ENCODE peak calls at places on chromosomes 6 and 20, in ten cellular contexts. T, A, H, P, N, E, L, I, S and X are unnamed samples.

GRCh38 chr20:51393566-51393965 is 149.0 kb downstream of the NFATC2 start:
- DNase-seq in T (no peak), A (no peak), H (no peak), P (no peak), N (no peak), E (no peak), L (no peak), I (no peak), S (no peak), X (no peak)

GRCh38 chr6:155030148-155030720 is 35.1 kb downstream of the TIAM2 start:
- DNase-seq in T (no peak), A (peak), H (no peak), P (no peak), N (no peak), E (no peak), L (peak), I (no peak), S (no peak), X (no peak)

GRCh38 chr20:25012616-25013189 is 20.2 kb upstream of the APMAP start:
- DNase-seq in T (no peak), A (no peak), H (no peak), P (no peak), N (no peak), E (no peak), L (no peak), I (no peak), S (no peak), X (no peak)

GRCh38 chr6:20953019-20953418 is 418.8 kb downstream of the CDKAL1 start:
- DNase-seq in T (no peak), A (no peak), H (no peak), P (no peak), N (no peak), E (no peak), L (no peak), I (no peak), S (no peak), X (no peak)

GRCh38 chr20:57397693-57398108 is 6.5 kb downstream of the RBM38 start:
- DNase-seq in T (no peak), A (no peak), H (no peak), P (no peak), N (no peak), E (no peak), L (no peak), I (no peak), S (no peak), X (peak)

GRCh38 chr6:151765444-151765886 is 42.0 kb upstream of the ESR1 start:
- DNase-seq in T (no peak), A (peak), H (peak), P (peak), N (peak), E (peak), L (peak), I (peak), S (no peak), X (no peak)

GRCh38 chr6:163406830-163407229 is 7.7 kb upstream of the QKI start:
- DNase-seq in T (no peak), A (no peak), H (no peak), P (no peak), N (no peak), E (no peak), L (no peak), I (no peak), S (no peak), X (no peak)

GRCh38 chr6:146546440-146546839 is 2.8 kb downstream of the RAB32 start:
- DNase-seq in T (no peak), A (peak), H (no peak), P (no peak), N (peak), E (no peak), L (peak), I (peak), S (no peak), X (no peak)

GRCh38 chr6:80454197-80454596 is 347.7 kb downstream of the BCKDHB start:
- DNase-seq in T (no peak), A (peak), H (no peak), P (no peak), N (peak), E (no peak), L (peak), I (peak), S (no peak), X (no peak)

GRCh38 chr6:114144887-114145851 is 174.2 kb upstream of the HDAC2 start:
- DNase-seq in T (no peak), A (no peak), H (no peak), P (no peak), N (no peak), E (no peak), L (no peak), I (no peak), S (no peak), X (no peak)

GRCh38 chr6:126156973-126157372 is 170.6 kb downstream of the TRMT11 start:
- DNase-seq in T (no peak), A (no peak), H (no peak), P (no peak), N (no peak), E (no peak), L (no peak), I (no peak), S (no peak), X (no peak)

GRCh38 chr6:116370717-116371383 is at the start of gene DSE:
- DNase-seq in T (peak), A (peak), H (peak), P (peak), N (peak), E (peak), L (peak), I (peak), S (peak), X (peak)

GRCh38 chr6:74870403-74870802 is 335.4 kb downstream of the COL12A1 start:
- DNase-seq in T (no peak), A (peak), H (no peak), P (no peak), N (no peak), E (no peak), L (peak), I (no peak), S (no peak), X (no peak)

GRCh38 chr6:28117386-28118050 is 6.9 kb upstream of the ZSCAN16 start:
- DNase-seq in T (no peak), A (peak), H (no peak), P (no peak), N (peak), E (no peak), L (no peak), I (no peak), S (no peak), X (no peak)

GRCh38 chr6:25617997-25618396 is 34.0 kb upstream of the SCGN start:
- DNase-seq in T (no peak), A (no peak), H (no peak), P (no peak), N (no peak), E (no peak), L (no peak), I (no peak), S (no peak), X (no peak)

GRCh38 chr6:111625511-111626331 is 20.0 kb upstream of the TRAF3IP2 start:
- DNase-seq in T (no peak), A (peak), H (no peak), P (peak), N (no peak), E (no peak), L (peak), I (peak), S (no peak), X (no peak)

GRCh38 chr6:136660727-136661126 is 110.5 kb upstream of the MAP7 start:
- DNase-seq in T (no peak), A (no peak), H (no peak), P (no peak), N (no peak), E (no peak), L (no peak), I (no peak), S (no peak), X (no peak)

GRCh38 chr6:146905313-146905712 is 298.9 kb upstream of the STXBP5 start:
- DNase-seq in T (no peak), A (peak), H (no peak), P (no peak), N (peak), E (no peak), L (peak), I (peak), S (no peak), X (no peak)

GRCh38 chr20:14214046-14214445 is 123.4 kb downstream of the FLRT3 start:
- DNase-seq in T (no peak), A (peak), H (no peak), P (no peak), N (no peak), E (no peak), L (no peak), I (no peak), S (no peak), X (no peak)

GRCh38 chr6:20200761-20201160 is 11.5 kb downstream of the MBOAT1 start:
- DNase-seq in T (no peak), A (no peak), H (no peak), P (peak), N (no peak), E (no peak), L (no peak), I (no peak), S (no peak), X (no peak)

GRCh38 chr6:41071501-41071922 is 644 bp downstream of the OARD1 start:
- DNase-seq in T (no peak), A (no peak), H (no peak), P (no peak), N (no peak), E (no peak), L (no peak), I (no peak), S (no peak), X (no peak)

GRCh38 chr20:57918546-57918945 is 208.7 kb upstream of the PMEPA1 start:
- DNase-seq in T (no peak), A (no peak), H (no peak), P (no peak), N (no peak), E (no peak), L (no peak), I (no peak), S (no peak), X (no peak)

GRCh38 chr6:34517966-34518365 is 38.2 kb downstream of the SPDEF start:
- DNase-seq in T (no peak), A (no peak), H (no peak), P (no peak), N (no peak), E (no peak), L (no peak), I (no peak), S (no peak), X (peak)

DNA sequence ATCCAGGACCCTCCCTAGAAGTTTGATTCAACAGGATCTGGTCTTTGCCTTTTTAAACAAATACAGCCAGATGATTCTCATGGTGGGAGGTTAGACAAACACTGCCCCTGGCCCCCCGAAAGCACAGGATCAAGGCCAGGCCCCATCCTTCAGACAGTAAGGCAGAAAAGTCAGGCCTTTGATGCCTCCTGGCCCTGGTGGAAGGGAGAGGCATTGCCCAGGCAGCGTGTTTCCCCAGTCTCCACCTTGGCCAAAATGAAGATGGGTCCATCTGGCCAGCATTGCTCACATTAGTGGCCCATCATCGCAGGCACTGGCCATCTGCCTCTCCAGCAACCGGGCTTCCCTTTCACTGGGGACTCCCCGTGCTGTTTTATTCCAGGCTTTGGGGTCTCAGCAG is 4.3 kb downstream of the SULF2 start:
- DNase-seq in T (no peak), A (no peak), H (no peak), P (no peak), N (no peak), E (no peak), L (no peak), I (no peak), S (no peak), X (no peak)
- TF ChIP-seq CTCF in T (peak), A (no peak), H (no peak), P (no peak), N (no peak), E (no peak), L (no peak), I (no peak), S (peak), X (peak)

DNA sequence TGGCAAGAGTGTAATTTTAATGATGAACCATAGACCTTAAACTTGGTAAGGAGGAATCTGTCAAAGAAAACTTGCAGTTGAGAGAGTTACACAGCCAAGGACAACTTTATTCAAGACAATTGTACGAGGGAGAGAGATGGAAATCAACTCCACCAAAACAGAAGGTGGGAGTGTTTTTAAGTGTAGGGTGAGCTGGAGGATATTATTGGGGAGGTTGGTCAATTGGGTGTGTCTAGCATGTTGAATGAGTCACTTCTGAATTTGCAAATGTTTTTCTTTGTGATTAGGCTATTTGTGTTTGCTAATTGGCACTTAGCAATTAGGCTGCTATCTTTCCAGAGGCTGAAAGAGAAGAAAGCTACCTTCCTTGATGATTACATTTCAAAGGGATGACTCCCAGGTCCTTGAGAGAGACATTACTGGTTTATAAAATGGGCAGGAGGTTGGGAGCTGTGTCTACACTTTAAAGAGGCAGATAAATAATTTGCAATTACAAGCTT is 441.1 kb downstream of the MEI4 start:
- DNase-seq in T (no peak), A (no peak), H (no peak), P (no peak), N (no peak), E (no peak), L (peak), I (no peak), S (no peak), X (no peak)
- TF ChIP-seq CTCF in T (no peak), A (no peak), H (no peak), P (no peak), N (no peak), E (no peak), L (no peak), I (no peak), S (no peak), X (no peak)

GRCh38 chr6:11830105-11830504 is 51.5 kb upstream of the ADTRP start:
- DNase-seq in T (no peak), A (no peak), H (no peak), P (no peak), N (no peak), E (no peak), L (no peak), I (no peak), S (no peak), X (no peak)

GRCh38 chr6:11828185-11828897 is 49.7 kb upstream of the ADTRP start:
- DNase-seq in T (no peak), A (no peak), H (no peak), P (no peak), N (no peak), E (no peak), L (no peak), I (no peak), S (no peak), X (no peak)

GRCh38 chr6:11833626-11834592 is 55.3 kb upstream of the ADTRP start:
- DNase-seq in T (no peak), A (no peak), H (no peak), P (no peak), N (no peak), E (no peak), L (no peak), I (no peak), S (no peak), X (no peak)

GRCh38 chr6:11830520-11830919 is 51.9 kb upstream of the ADTRP start:
- DNase-seq in T (no peak), A (no peak), H (no peak), P (no peak), N (no peak), E (no peak), L (no peak), I (no peak), S (no peak), X (no peak)

DNA sequence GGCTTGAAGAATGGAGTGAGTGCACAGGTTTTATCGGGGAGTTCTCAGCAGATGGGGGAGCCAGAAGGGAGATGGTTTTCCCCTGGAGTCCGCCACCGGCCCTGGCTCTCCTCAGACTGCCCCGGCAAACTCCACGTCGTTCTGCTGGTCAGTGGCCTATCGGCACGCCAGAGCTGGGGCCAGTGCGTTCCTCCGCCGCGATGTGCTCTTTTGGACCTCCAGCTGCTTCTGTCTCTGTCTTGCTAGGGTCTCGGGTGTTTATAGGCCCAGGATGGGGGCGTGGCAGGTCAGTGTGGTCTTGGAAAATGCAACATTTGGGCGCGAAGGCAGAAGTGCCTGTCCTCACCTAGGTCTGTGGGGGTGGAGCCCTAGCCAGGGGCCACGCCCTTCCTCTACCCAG is 53.0 kb upstream of the ADTRP start:
- DNase-seq in T (no peak), A (no peak), H (no peak), P (no peak), N (no peak), E (no peak), L (no peak), I (no peak), S (no peak), X (no peak)
- TF ChIP-seq CTCF in T (no peak), A (no peak), H (no peak), P (no peak), N (no peak), E (no peak), L (no peak), I (no peak), S (no peak), X (no peak)

DNA sequence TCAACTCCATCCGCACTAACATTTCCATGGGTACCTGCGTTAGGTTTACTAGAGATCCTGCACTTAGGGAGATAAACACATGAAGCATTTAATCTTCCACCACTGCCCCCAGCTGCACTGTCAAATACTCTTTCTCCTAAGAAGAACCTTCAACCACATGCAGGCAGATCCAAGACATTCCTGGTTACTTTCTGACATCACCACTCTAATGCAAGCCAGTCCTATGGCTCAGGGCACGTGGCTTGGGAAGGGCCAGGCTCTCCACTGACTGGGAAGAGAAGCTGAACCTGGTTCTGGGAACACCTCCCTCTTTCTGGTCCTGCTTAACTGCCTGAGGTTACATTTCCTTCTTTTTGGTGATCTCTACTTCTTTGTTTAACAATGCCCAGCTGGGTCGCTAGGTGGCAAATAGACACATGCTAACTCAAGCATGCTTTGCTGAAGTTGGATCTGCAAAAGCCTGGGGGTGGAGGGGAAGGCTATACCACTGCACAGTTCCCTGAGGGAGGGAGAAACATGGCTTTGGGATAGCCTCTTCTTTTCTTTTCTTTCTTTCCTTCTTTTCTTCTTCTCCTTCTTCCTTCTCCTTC is 249.8 kb downstream of the GMDS start:
- DNase-seq in T (no peak), A (peak), H (no peak), P (no peak), N (no peak), E (no peak), L (peak), I (no peak), S (no peak), X (no peak)
- TF ChIP-seq CTCF in T (no peak), A (no peak), H (no peak), P (no peak), N (no peak), E (no peak), L (no peak), I (no peak), S (peak), X (no peak)

DNA sequence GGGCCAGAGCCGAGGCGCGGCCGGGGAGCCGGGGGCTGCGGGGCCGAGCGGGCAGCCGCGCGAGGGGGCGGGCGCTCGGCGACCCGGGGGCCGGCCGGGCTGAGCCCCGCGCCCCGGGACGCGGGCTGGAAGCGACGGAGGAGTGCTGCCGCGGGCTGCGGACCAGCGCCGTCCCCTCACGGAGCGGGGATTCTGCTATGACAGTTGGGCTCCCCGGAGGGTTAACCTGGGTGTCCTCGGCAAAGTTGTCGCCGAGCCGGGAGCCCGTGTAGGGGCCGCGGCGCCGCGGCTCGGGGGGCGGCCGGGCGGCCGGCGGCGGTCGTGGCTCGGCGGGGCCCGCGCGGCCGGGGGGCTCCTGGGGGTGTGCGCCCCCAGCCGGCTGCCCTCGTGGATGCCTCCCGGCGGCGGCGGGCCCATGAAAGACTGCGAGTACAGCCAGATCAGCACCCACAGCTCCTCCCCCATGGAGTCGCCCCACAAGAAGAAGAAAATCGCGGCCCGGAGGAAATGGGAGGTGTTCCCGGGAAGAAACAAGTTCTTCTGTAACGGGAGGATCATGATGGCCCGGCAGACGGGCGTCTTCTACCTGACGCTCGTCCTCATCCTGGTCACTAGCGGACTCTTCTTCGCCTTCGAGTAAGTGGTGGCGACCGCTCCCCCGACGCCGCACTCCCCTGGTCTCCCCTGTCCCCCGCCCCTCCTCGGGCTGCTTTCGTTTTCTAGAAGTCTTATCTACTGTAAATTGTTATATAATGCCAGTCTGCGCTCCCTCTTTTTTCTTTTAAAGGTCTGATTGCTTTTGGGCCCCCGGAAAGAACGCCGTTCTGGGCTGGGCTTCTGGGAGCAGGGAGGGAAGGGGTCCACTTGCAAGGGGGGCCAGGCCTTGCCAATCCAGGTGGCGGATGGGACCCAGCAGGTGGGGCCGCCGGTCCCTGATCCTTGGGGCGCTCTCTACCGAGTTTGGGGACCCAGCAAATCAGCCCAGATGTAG is 936 bp downstream of the ZDHHC14 start:
- DNase-seq in T (peak), A (peak), H (peak), P (peak), N (peak), E (no peak), L (peak), I (peak), S (peak), X (no peak)
- TF ChIP-seq CTCF in T (peak), A (no peak), H (no peak), P (peak), N (no peak), E (no peak), L (no peak), I (peak), S (no peak), X (peak)

DNA sequence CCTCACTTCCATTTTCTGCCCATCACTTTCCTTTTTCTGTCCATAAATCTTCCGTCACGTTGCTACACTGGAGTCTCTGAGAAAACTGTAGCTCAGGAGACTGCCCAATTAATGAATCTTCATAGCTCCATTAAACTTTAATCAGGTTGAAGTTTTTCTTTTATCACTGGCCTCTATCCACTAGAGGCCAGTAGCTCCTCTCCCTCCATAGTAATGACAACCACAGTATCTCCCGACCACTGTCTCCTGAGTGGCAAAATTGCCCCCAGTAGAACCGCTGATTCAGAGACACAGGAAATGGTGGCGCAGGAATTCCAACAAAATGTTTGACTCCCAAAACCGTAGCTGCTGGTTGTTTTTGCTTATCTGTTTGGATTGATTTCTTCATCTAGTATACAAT is 18.4 kb upstream of the DOK5 start:
- DNase-seq in T (no peak), A (no peak), H (no peak), P (no peak), N (no peak), E (no peak), L (no peak), I (no peak), S (no peak), X (no peak)
- TF ChIP-seq CTCF in T (no peak), A (no peak), H (no peak), P (no peak), N (no peak), E (no peak), L (peak), I (no peak), S (peak), X (peak)

GRCh38 chr6:31559958-31560696 is 12.0 kb upstream of the LTA start:
- DNase-seq in T (no peak), A (peak), H (no peak), P (no peak), N (peak), E (no peak), L (peak), I (peak), S (no peak), X (peak)
- TF ChIP-seq CTCF in T (no peak), A (no peak), H (no peak), P (no peak), N (no peak), E (no peak), L (no peak), I (no peak), S (no peak), X (no peak)